ENCODE peak calls at places on chromosomes 6 and 20, in nine cellular contexts. One of them, this sample, is unnamed.

GRCh38 chr20:48538058-48538825 is 289.6 kb downstream of the PREX1 start:
- DNase-seq in T-helper 1 cell: no peak
- DNase-seq in stimulated activated CD4-positive, alpha-beta T cell treated with anti-CD3 and anti-CD28 coated beads, Interleukin-1b, Interleukin-23, amount 100 ng/mL, for 4 hours: no peak
- DNase-seq in activated CD4-positive, alpha-beta T cell treated with anti-CD3 and anti-CD28 coated beads, Interleukin-2, amount 10 ng/mL, durations not matched to agents 7 days and 5 days: no peak
- DNase-seq in iris pigment epithelial cell: peak
- DNase-seq in anterior cingulate cortex: no peak
- DNase-seq in A172: peak
- DNase-seq in posterior cingulate gyrus: no peak
- DNase-seq in M059J: peak
- DNase-seq in this sample: no peak

GRCh38 chr6:126625019-126625418 is 285.1 kb downstream of the CENPW start:
- DNase-seq in activated CD4-positive, alpha-beta T cell treated with anti-CD3 and anti-CD28 coated beads, Interleukin-2, amount 10 ng/mL, durations not matched to agents 7 days and 5 days: no peak
- DNase-seq in stimulated activated CD4-positive, alpha-beta T cell treated with anti-CD3 and anti-CD28 coated beads, Interleukin-1b, Interleukin-23, amount 100 ng/mL, for 4 hours: no peak
- DNase-seq in M059J: peak
- DNase-seq in iris pigment epithelial cell: peak
- DNase-seq in A172: peak
- DNase-seq in posterior cingulate gyrus: no peak
- DNase-seq in anterior cingulate cortex: no peak
- DNase-seq in T-helper 1 cell: no peak
- DNase-seq in this sample: no peak

GRCh38 chr6:14775528-14775927 is 470.3 kb upstream of the JARID2 start:
- DNase-seq in activated CD4-positive, alpha-beta T cell treated with anti-CD3 and anti-CD28 coated beads, Interleukin-2, amount 10 ng/mL, durations not matched to agents 7 days and 5 days: no peak
- DNase-seq in stimulated activated CD4-positive, alpha-beta T cell treated with anti-CD3 and anti-CD28 coated beads, Interleukin-1b, Interleukin-23, amount 100 ng/mL, for 4 hours: no peak
- DNase-seq in T-helper 1 cell: no peak
- DNase-seq in iris pigment epithelial cell: no peak
- DNase-seq in M059J: no peak
- DNase-seq in A172: no peak
- DNase-seq in anterior cingulate cortex: no peak
- DNase-seq in posterior cingulate gyrus: no peak
- DNase-seq in this sample: no peak

GRCh38 chr6:160015778-160016684 is 47.1 kb downstream of the IGF2R start:
- DNase-seq in anterior cingulate cortex: no peak
- DNase-seq in iris pigment epithelial cell: no peak
- DNase-seq in stimulated activated CD4-positive, alpha-beta T cell treated with anti-CD3 and anti-CD28 coated beads, Interleukin-1b, Interleukin-23, amount 100 ng/mL, for 4 hours: no peak
- DNase-seq in posterior cingulate gyrus: no peak
- DNase-seq in M059J: no peak
- DNase-seq in T-helper 1 cell: no peak
- DNase-seq in activated CD4-positive, alpha-beta T cell treated with anti-CD3 and anti-CD28 coated beads, Interleukin-2, amount 10 ng/mL, durations not matched to agents 7 days and 5 days: peak
- DNase-seq in A172: no peak
- DNase-seq in this sample: no peak

GRCh38 chr6:11538049-11538798 is 675 bp downstream of the TMEM170B start:
- DNase-seq in posterior cingulate gyrus: peak
- DNase-seq in anterior cingulate cortex: peak
- DNase-seq in M059J: peak
- DNase-seq in activated CD4-positive, alpha-beta T cell treated with anti-CD3 and anti-CD28 coated beads, Interleukin-2, amount 10 ng/mL, durations not matched to agents 7 days and 5 days: peak
- DNase-seq in iris pigment epithelial cell: peak
- DNase-seq in T-helper 1 cell: peak
- DNase-seq in stimulated activated CD4-positive, alpha-beta T cell treated with anti-CD3 and anti-CD28 coated beads, Interleukin-1b, Interleukin-23, amount 100 ng/mL, for 4 hours: peak
- DNase-seq in A172: peak
- DNase-seq in this sample: no peak

GRCh38 chr20:1941226-1941625 is 46.0 kb downstream of the SIRPA start:
- DNase-seq in A172: no peak
- DNase-seq in stimulated activated CD4-positive, alpha-beta T cell treated with anti-CD3 and anti-CD28 coated beads, Interleukin-1b, Interleukin-23, amount 100 ng/mL, for 4 hours: no peak
- DNase-seq in M059J: no peak
- DNase-seq in activated CD4-positive, alpha-beta T cell treated with anti-CD3 and anti-CD28 coated beads, Interleukin-2, amount 10 ng/mL, durations not matched to agents 7 days and 5 days: no peak
- DNase-seq in posterior cingulate gyrus: peak
- DNase-seq in iris pigment epithelial cell: peak
- DNase-seq in T-helper 1 cell: no peak
- DNase-seq in anterior cingulate cortex: no peak
- DNase-seq in this sample: no peak

GRCh38 chr6:142746524-142746923 is 198.5 kb downstream of the HIVEP2 start:
- DNase-seq in anterior cingulate cortex: no peak
- DNase-seq in iris pigment epithelial cell: no peak
- DNase-seq in T-helper 1 cell: no peak
- DNase-seq in A172: no peak
- DNase-seq in posterior cingulate gyrus: no peak
- DNase-seq in stimulated activated CD4-positive, alpha-beta T cell treated with anti-CD3 and anti-CD28 coated beads, Interleukin-1b, Interleukin-23, amount 100 ng/mL, for 4 hours: peak
- DNase-seq in activated CD4-positive, alpha-beta T cell treated with anti-CD3 and anti-CD28 coated beads, Interleukin-2, amount 10 ng/mL, durations not matched to agents 7 days and 5 days: peak
- DNase-seq in M059J: peak
- DNase-seq in this sample: no peak

GRCh38 chr6:20448828-20449227 is 47.1 kb downstream of the E2F3 start:
- DNase-seq in anterior cingulate cortex: no peak
- DNase-seq in activated CD4-positive, alpha-beta T cell treated with anti-CD3 and anti-CD28 coated beads, Interleukin-2, amount 10 ng/mL, durations not matched to agents 7 days and 5 days: no peak
- DNase-seq in iris pigment epithelial cell: no peak
- DNase-seq in M059J: no peak
- DNase-seq in T-helper 1 cell: no peak
- DNase-seq in posterior cingulate gyrus: no peak
- DNase-seq in stimulated activated CD4-positive, alpha-beta T cell treated with anti-CD3 and anti-CD28 coated beads, Interleukin-1b, Interleukin-23, amount 100 ng/mL, for 4 hours: no peak
- DNase-seq in A172: no peak
- DNase-seq in this sample: no peak

GRCh38 chr20:39874049-39874893 is 814.8 kb downstream of the MAFB start:
- DNase-seq in activated CD4-positive, alpha-beta T cell treated with anti-CD3 and anti-CD28 coated beads, Interleukin-2, amount 10 ng/mL, durations not matched to agents 7 days and 5 days: peak
- DNase-seq in A172: peak
- DNase-seq in anterior cingulate cortex: no peak
- DNase-seq in T-helper 1 cell: no peak
- DNase-seq in iris pigment epithelial cell: peak
- DNase-seq in stimulated activated CD4-positive, alpha-beta T cell treated with anti-CD3 and anti-CD28 coated beads, Interleukin-1b, Interleukin-23, amount 100 ng/mL, for 4 hours: no peak
- DNase-seq in posterior cingulate gyrus: no peak
- DNase-seq in M059J: peak
- DNase-seq in this sample: peak

GRCh38 chr20:62688855-62689460 is 19.7 kb upstream of the NTSR1 start:
- DNase-seq in T-helper 1 cell: no peak
- DNase-seq in anterior cingulate cortex: no peak
- DNase-seq in M059J: peak
- DNase-seq in stimulated activated CD4-positive, alpha-beta T cell treated with anti-CD3 and anti-CD28 coated beads, Interleukin-1b, Interleukin-23, amount 100 ng/mL, for 4 hours: no peak
- DNase-seq in posterior cingulate gyrus: no peak
- DNase-seq in iris pigment epithelial cell: peak
- DNase-seq in A172: peak
- DNase-seq in activated CD4-positive, alpha-beta T cell treated with anti-CD3 and anti-CD28 coated beads, Interleukin-2, amount 10 ng/mL, durations not matched to agents 7 days and 5 days: no peak
- DNase-seq in this sample: no peak

GRCh38 chr6:42418739-42419138 is 33.0 kb downstream of the TRERF1 start:
- DNase-seq in posterior cingulate gyrus: no peak
- DNase-seq in A172: no peak
- DNase-seq in iris pigment epithelial cell: no peak
- DNase-seq in activated CD4-positive, alpha-beta T cell treated with anti-CD3 and anti-CD28 coated beads, Interleukin-2, amount 10 ng/mL, durations not matched to agents 7 days and 5 days: no peak
- DNase-seq in anterior cingulate cortex: no peak
- DNase-seq in M059J: no peak
- DNase-seq in T-helper 1 cell: no peak
- DNase-seq in stimulated activated CD4-positive, alpha-beta T cell treated with anti-CD3 and anti-CD28 coated beads, Interleukin-1b, Interleukin-23, amount 100 ng/mL, for 4 hours: no peak
- DNase-seq in this sample: no peak

GRCh38 chr6:16844183-16844582 is 82.9 kb upstream of the ATXN1 start:
- DNase-seq in stimulated activated CD4-positive, alpha-beta T cell treated with anti-CD3 and anti-CD28 coated beads, Interleukin-1b, Interleukin-23, amount 100 ng/mL, for 4 hours: no peak
- DNase-seq in M059J: no peak
- DNase-seq in activated CD4-positive, alpha-beta T cell treated with anti-CD3 and anti-CD28 coated beads, Interleukin-2, amount 10 ng/mL, durations not matched to agents 7 days and 5 days: no peak
- DNase-seq in posterior cingulate gyrus: no peak
- DNase-seq in iris pigment epithelial cell: no peak
- DNase-seq in anterior cingulate cortex: no peak
- DNase-seq in T-helper 1 cell: no peak
- DNase-seq in A172: no peak
- DNase-seq in this sample: no peak

GRCh38 chr20:358891-359555 is 12.1 kb downstream of the NRSN2 start:
- DNase-seq in M059J: no peak
- DNase-seq in stimulated activated CD4-positive, alpha-beta T cell treated with anti-CD3 and anti-CD28 coated beads, Interleukin-1b, Interleukin-23, amount 100 ng/mL, for 4 hours: no peak
- DNase-seq in activated CD4-positive, alpha-beta T cell treated with anti-CD3 and anti-CD28 coated beads, Interleukin-2, amount 10 ng/mL, durations not matched to agents 7 days and 5 days: no peak
- DNase-seq in A172: no peak
- DNase-seq in anterior cingulate cortex: no peak
- DNase-seq in posterior cingulate gyrus: peak
- DNase-seq in T-helper 1 cell: no peak
- DNase-seq in iris pigment epithelial cell: no peak
- DNase-seq in this sample: no peak

GRCh38 chr6:105164418-105164817 is 15.4 kb downstream of the POPDC3 start:
- DNase-seq in activated CD4-positive, alpha-beta T cell treated with anti-CD3 and anti-CD28 coated beads, Interleukin-2, amount 10 ng/mL, durations not matched to agents 7 days and 5 days: no peak
- DNase-seq in A172: peak
- DNase-seq in stimulated activated CD4-positive, alpha-beta T cell treated with anti-CD3 and anti-CD28 coated beads, Interleukin-1b, Interleukin-23, amount 100 ng/mL, for 4 hours: no peak
- DNase-seq in T-helper 1 cell: no peak
- DNase-seq in posterior cingulate gyrus: no peak
- DNase-seq in M059J: peak
- DNase-seq in iris pigment epithelial cell: peak
- DNase-seq in anterior cingulate cortex: no peak
- DNase-seq in this sample: no peak

GRCh38 chr6:37125779-37126553 is 44.0 kb upstream of the PIM1 start:
- DNase-seq in posterior cingulate gyrus: no peak
- DNase-seq in iris pigment epithelial cell: peak
- DNase-seq in T-helper 1 cell: no peak
- DNase-seq in activated CD4-positive, alpha-beta T cell treated with anti-CD3 and anti-CD28 coated beads, Interleukin-2, amount 10 ng/mL, durations not matched to agents 7 days and 5 days: no peak
- DNase-seq in stimulated activated CD4-positive, alpha-beta T cell treated with anti-CD3 and anti-CD28 coated beads, Interleukin-1b, Interleukin-23, amount 100 ng/mL, for 4 hours: no peak
- DNase-seq in A172: peak
- DNase-seq in anterior cingulate cortex: no peak
- DNase-seq in M059J: peak
- DNase-seq in this sample: no peak

GRCh38 chr20:20503788-20504528 is 136.1 kb downstream of the INSM1 start:
- DNase-seq in M059J: no peak
- DNase-seq in activated CD4-positive, alpha-beta T cell treated with anti-CD3 and anti-CD28 coated beads, Interleukin-2, amount 10 ng/mL, durations not matched to agents 7 days and 5 days: no peak
- DNase-seq in T-helper 1 cell: no peak
- DNase-seq in iris pigment epithelial cell: no peak
- DNase-seq in anterior cingulate cortex: no peak
- DNase-seq in A172: no peak
- DNase-seq in posterior cingulate gyrus: no peak
- DNase-seq in stimulated activated CD4-positive, alpha-beta T cell treated with anti-CD3 and anti-CD28 coated beads, Interleukin-1b, Interleukin-23, amount 100 ng/mL, for 4 hours: no peak
- DNase-seq in this sample: no peak

GRCh38 chr6:108359901-108360882 is 65.3 kb downstream of the AFG1L start:
- DNase-seq in anterior cingulate cortex: no peak
- DNase-seq in M059J: peak
- DNase-seq in posterior cingulate gyrus: no peak
- DNase-seq in stimulated activated CD4-positive, alpha-beta T cell treated with anti-CD3 and anti-CD28 coated beads, Interleukin-1b, Interleukin-23, amount 100 ng/mL, for 4 hours: no peak
- DNase-seq in A172: peak
- DNase-seq in T-helper 1 cell: no peak
- DNase-seq in activated CD4-positive, alpha-beta T cell treated with anti-CD3 and anti-CD28 coated beads, Interleukin-2, amount 10 ng/mL, durations not matched to agents 7 days and 5 days: no peak
- DNase-seq in iris pigment epithelial cell: peak
- DNase-seq in this sample: no peak

GRCh38 chr6:39309942-39310531 is 4.2 kb downstream of the KCNK17 start:
- DNase-seq in posterior cingulate gyrus: peak
- DNase-seq in iris pigment epithelial cell: peak
- DNase-seq in A172: peak
- DNase-seq in M059J: peak
- DNase-seq in T-helper 1 cell: peak
- DNase-seq in anterior cingulate cortex: peak
- DNase-seq in activated CD4-positive, alpha-beta T cell treated with anti-CD3 and anti-CD28 coated beads, Interleukin-2, amount 10 ng/mL, durations not matched to agents 7 days and 5 days: peak
- DNase-seq in stimulated activated CD4-positive, alpha-beta T cell treated with anti-CD3 and anti-CD28 coated beads, Interleukin-1b, Interleukin-23, amount 100 ng/mL, for 4 hours: peak
- DNase-seq in this sample: peak